ENCODE peak calls at places on chromosomes 3 and 15, in nine cellular contexts. O is PC-9, P is mucosa of descending colon, N is GM12865, C is brain microvascular endothelial cell, G is cardiac muscle cell, Q is tibial artery, R is AG04450, T is lung. F is an unnamed sample.

GRCh38 chr15:81398910-81399551 is 25.0 kb upstream of the TMC3 start:
- DNase-seq in O (no peak), P (no peak), N (no peak), C (no peak), G (no peak), Q (no peak), R (no peak), T (no peak), F (peak)

GRCh38 chr3:188807002-188807401 is 364.8 kb upstream of the TPRG1 start:
- DNase-seq in O (no peak), P (no peak), N (no peak), C (no peak), G (no peak), Q (no peak), R (no peak), T (no peak), F (peak)

GRCh38 chr3:88767746-88768145 is 339.7 kb upstream of the EPHA3 start:
- DNase-seq in O (no peak), P (no peak), N (no peak), C (no peak), G (no peak), Q (no peak), R (no peak), T (no peak), F (no peak)

GRCh38 chr3:90080988-90081387 is 973.6 kb downstream of the EPHA3 start:
- DNase-seq in O (no peak), P (no peak), N (no peak), C (no peak), G (no peak), Q (no peak), R (no peak), T (no peak), F (no peak)

GRCh38 chr15:74784426-74784825 is 2.5 kb downstream of the CSK start:
- DNase-seq in O (no peak), P (no peak), N (peak), C (no peak), G (no peak), Q (no peak), R (no peak), T (no peak), F (no peak)

GRCh38 chr15:81221449-81221848 is 24.8 kb downstream of the IL16 start:
- DNase-seq in O (no peak), P (no peak), N (no peak), C (no peak), G (no peak), Q (peak), R (no peak), T (no peak), F (no peak)

GRCh38 chr3:74055064-74055463 is 430.3 kb upstream of the PDZRN3 start:
- DNase-seq in O (no peak), P (no peak), N (no peak), C (no peak), G (no peak), Q (no peak), R (no peak), T (no peak), F (no peak)

GRCh38 chr3:62035664-62036063 is 337.7 kb downstream of the FEZF2 start:
- DNase-seq in O (no peak), P (no peak), N (no peak), C (no peak), G (no peak), Q (no peak), R (no peak), T (no peak), F (no peak)

GRCh38 chr3:24472358-24472757 is 22.3 kb downstream of the THRB start:
- DNase-seq in O (peak), P (no peak), N (no peak), C (no peak), G (no peak), Q (no peak), R (no peak), T (no peak), F (no peak)

GRCh38 chr3:94615275-94616065 is 552.6 kb downstream of the NSUN3 start:
- DNase-seq in O (no peak), P (no peak), N (no peak), C (no peak), G (no peak), Q (no peak), R (no peak), T (no peak), F (peak)

GRCh38 chr3:137105277-137105977 is 147.6 kb downstream of the IL20RB start:
- DNase-seq in O (peak), P (peak), N (peak), C (peak), G (peak), Q (no peak), R (peak), T (no peak), F (peak)

GRCh38 chr3:36792342-36792741 is 28.0 kb upstream of the DCLK3 start:
- DNase-seq in O (no peak), P (peak), N (peak), C (peak), G (peak), Q (no peak), R (peak), T (no peak), F (peak)

GRCh38 chr3:14253022-14253761 is 74.6 kb downstream of the LSM3 start:
- DNase-seq in O (peak), P (no peak), N (no peak), C (no peak), G (no peak), Q (peak), R (no peak), T (no peak), F (peak)

GRCh38 chr3:140627756-140628155 is 50.1 kb upstream of the TRIM42 start:
- DNase-seq in O (no peak), P (no peak), N (no peak), C (no peak), G (no peak), Q (no peak), R (no peak), T (no peak), F (peak)

GRCh38 chr15:78841891-78842290 is 30.6 kb upstream of the ADAMTS7 start:
- DNase-seq in O (no peak), P (no peak), N (no peak), C (no peak), G (no peak), Q (no peak), R (no peak), T (no peak), F (no peak)

GRCh38 chr3:99656606-99657005 is 18.2 kb downstream of the COL8A1 start:
- DNase-seq in O (no peak), P (no peak), N (no peak), C (no peak), G (no peak), Q (no peak), R (no peak), T (no peak), F (no peak)

GRCh38 chr15:42102646-42103235 is 8.4 kb upstream of the PLA2G4D start:
- DNase-seq in O (no peak), P (no peak), N (no peak), C (no peak), G (no peak), Q (no peak), R (peak), T (no peak), F (peak)

GRCh38 chr3:36991923-36992805 is 767 bp downstream of the EPM2AIP1 start:
- DNase-seq in O (peak), P (no peak), N (peak), C (peak), G (no peak), Q (no peak), R (peak), T (no peak), F (peak)

GRCh38 chr3:168693870-168694269 is 598.1 kb upstream of the GOLIM4 start:
- DNase-seq in O (no peak), P (no peak), N (no peak), C (no peak), G (no peak), Q (no peak), R (no peak), T (no peak), F (no peak)

GRCh38 chr3:53269888-53270880 is 14.4 kb upstream of the TKT start:
- DNase-seq in O (peak), P (peak), N (peak), C (peak), G (peak), Q (peak), R (peak), T (peak), F (peak)

GRCh38 chr3:138539352-138539751 is 54.7 kb downstream of the CEP70 start:
- DNase-seq in O (no peak), P (no peak), N (no peak), C (no peak), G (no peak), Q (no peak), R (no peak), T (no peak), F (no peak)

DNA sequence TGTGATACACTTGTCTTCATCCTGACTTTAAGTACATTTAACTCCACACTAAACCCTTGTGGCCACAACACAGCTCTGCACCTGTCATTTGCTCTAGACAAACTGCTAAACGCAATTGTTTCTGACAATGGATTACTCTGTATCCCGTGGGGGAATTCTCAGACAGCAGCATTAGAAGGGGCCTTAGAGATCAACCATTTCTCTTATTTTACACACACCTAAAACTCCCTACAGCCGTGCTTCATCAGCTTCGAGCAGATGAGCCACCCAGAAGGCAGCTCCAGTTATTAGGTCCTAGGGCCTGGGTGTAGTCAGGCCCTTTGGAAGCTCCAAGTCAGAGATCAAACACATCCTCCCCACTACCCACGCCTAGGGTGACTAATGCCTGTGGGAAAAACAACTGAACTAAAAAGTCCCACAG is 1.3 kb upstream of the IL12A start:
- DNase-seq in O (no peak), P (no peak), N (peak), C (peak), G (peak), Q (no peak), R (no peak), T (no peak), F (peak)
- TF ChIP-seq CTCF in O (peak), P (no peak), N (peak), C (peak), G (peak), Q (no peak), R (peak), T (no peak), F (peak)

DNA sequence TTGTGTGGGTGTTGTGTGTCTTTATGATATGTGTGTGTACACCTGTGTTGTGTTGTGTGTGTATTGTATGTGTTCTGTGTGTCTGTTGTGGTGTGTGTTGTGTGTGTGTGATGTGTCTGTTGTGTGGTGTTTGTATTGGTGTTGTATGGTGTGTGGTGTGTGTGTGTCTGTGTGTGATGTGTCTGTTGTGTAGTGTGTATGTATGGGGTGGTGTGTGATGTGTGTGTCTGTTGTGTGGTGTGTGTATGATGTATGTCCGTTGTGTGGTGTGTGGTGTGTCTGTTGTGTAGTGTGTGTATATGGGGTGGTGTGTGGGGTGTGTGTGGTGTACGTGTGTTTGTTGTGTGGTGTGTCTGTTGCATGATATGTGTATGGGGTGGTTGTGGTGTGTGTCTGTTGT is 46.6 kb downstream of the ZDHHC19 start:
- DNase-seq in O (peak), P (no peak), N (no peak), C (no peak), G (no peak), Q (no peak), R (no peak), T (no peak), F (no peak)
- H3K4me3 ChIP-seq in O (no peak), P (no peak), N (no peak), C (no peak), G (no peak), Q (no peak), R (no peak), T (peak), F (no peak)

DNA sequence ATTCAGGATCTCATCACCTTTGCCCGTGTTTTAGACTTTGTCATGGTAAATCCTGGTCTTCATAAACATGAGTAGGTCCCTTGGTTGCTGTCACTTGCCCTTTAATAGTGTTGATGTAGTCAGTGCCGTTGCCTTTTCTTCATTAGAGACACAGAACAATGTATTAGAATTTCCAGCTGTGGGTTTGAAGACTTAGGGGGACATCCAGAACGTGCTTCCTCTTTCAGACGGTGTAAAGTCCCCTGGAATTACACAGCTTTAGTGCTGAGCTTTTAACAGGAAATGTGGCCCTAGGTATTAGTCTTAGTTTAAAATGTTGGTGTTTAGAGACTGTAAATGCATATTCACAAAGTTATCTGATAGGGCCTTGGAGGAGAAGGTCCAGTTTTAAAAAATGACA is 8.8 kb upstream of the LRCH3 start:
- DNase-seq in O (no peak), P (no peak), N (peak), C (no peak), G (no peak), Q (no peak), R (no peak), T (no peak), F (no peak)
- TF ChIP-seq CTCF in O (no peak), P (no peak), N (no peak), C (no peak), G (no peak), Q (no peak), R (no peak), T (no peak), F (no peak)

DNA sequence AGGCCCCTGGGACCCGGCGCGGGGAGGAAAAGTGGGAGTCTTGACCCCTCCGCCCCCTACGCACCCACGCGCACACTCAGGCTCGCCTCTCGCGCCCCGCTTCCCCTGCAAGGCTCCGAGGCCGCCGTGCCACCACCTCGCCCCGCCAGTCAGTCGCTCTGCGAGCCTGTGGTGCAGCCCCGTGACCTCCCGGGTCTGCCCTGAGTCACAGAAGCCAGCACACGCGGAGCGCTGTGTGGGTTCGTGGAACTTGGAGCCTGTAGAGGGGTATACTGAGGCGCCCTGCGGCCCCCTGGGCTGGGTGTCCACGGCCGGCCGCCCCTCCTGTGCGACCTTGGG is 387 bp upstream of the ALS2CL start:
- DNase-seq in O (no peak), P (no peak), N (no peak), C (no peak), G (no peak), Q (no peak), R (no peak), T (peak), F (no peak)
- H3K4me3 ChIP-seq in O (peak), P (no peak), N (no peak), C (peak), G (no peak), Q (peak), R (peak), T (peak), F (peak)

DNA sequence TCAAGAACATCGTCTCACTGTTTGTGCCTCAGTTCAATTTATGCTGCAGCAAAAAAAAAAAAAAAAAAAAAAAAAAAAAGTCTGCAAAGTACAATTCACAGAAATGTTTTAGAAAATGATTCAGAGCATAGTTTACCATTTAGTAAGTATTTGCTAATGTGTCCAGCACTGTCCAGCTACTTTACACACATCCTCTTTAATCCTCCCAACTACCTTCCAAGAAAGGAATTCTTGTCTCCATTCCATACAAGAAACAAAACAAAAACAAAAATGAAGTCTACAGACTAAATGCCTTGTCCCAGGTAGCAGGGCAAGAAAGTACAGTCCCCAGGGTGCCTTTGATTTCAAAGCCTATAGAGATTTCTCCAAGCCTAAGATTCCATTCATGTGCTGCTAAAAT is 38.9 kb upstream of the SNTN start:
- DNase-seq in O (no peak), P (no peak), N (no peak), C (no peak), G (no peak), Q (no peak), R (no peak), T (no peak), F (peak)
- TF ChIP-seq CTCF in O (no peak), P (no peak), N (no peak), C (no peak), G (no peak), Q (no peak), R (no peak), T (no peak), F (no peak)

DNA sequence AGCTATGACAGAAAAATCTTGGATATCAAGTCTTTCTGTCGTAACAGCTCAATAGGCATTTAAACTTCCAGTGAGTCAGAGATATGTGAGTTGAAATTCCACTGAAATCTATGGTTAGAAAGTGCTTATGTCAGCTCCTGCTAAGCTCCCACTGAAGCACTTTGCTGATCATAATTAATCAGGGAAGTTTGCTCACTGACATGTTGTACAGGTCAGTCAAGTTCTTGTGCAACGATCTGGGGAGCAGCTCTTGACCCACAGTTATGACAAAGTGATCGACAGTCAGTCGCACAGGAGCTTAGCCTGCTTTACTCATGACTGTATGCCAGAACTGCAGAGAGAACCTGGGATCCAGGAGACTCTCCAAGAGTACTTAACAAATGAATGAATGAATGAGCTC is 453.5 kb downstream of the SOX2 start:
- DNase-seq in O (peak), P (no peak), N (no peak), C (no peak), G (peak), Q (no peak), R (no peak), T (peak), F (no peak)
- H3K4me3 ChIP-seq in O (peak), P (no peak), N (no peak), C (no peak), G (no peak), Q (no peak), R (no peak), T (no peak), F (no peak)

DNA sequence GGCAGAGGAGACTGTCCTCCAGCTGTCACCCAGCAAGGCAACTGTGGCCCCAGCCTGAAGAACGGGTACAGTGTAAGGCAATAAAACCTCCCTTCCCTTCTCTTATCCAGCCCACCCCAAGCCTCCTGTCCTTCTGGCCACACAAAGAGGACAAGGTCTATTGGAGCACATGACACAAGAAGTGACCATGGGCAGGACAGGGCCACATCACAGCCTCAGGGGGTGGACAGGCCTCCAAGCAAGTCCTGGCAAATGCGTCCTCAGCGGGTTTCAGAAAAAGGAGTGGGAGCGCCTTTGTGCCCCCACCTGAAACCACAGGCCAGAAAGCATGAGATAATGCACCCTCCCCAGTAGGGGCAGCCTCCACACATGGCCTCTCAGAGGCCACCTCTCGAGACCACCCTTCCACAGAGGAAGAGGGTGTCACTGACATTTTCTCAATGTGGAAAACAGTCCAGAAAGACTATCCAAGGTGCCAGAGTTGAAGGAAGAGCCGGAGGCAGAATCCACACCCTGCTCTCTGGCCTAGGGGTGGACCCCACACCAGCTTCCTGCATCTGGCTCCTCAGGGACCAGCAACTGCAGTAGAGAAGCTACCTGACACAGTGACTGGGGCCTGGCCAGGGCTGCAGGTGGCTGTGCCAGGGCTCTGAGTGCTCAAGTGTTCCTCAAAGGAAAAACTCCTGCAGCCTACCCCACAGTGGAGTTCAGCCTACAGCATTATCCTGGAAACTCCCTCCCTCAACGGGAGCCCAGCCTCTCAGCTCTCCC is 43.9 kb downstream of the CCDC12 start:
- DNase-seq in O (no peak), P (no peak), N (no peak), C (no peak), G (no peak), Q (peak), R (no peak), T (no peak), F (no peak)
- TF ChIP-seq CTCF in O (no peak), P (no peak), N (no peak), C (peak), G (no peak), Q (no peak), R (no peak), T (no peak), F (no peak)

DNA sequence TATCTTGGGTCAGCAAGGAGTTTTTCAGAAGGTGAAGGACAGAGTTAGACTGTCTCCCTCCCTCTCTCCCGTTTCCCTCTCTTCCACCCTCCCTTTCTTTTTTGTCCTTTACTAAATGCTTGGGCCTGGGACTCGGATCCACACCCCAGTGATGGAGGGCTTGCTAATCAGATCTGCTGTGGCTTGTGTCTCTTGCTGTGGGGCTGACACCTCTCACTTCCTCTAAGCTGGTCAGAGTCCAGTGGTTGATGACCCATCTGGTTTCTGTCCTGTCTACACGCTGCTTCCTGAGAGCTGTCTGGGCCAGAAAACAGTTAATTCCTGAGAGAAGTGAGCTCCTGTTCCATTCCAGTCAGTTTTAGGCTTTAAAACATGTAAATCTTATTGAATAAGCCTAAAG is 849 bp downstream of the TRAK1 start:
- DNase-seq in O (no peak), P (no peak), N (peak), C (no peak), G (no peak), Q (no peak), R (no peak), T (no peak), F (no peak)
- H3K4me3 ChIP-seq in O (no peak), P (no peak), N (no peak), C (no peak), G (no peak), Q (peak), R (no peak), T (no peak), F (no peak)

GRCh38 chr15:92898988-92899909 is 875 bp upstream of the CHD2 start:
- DNase-seq in O (no peak), P (no peak), N (no peak), C (no peak), G (no peak), Q (no peak), R (no peak), T (no peak), F (peak)
- TF ChIP-seq CTCF in O (peak), P (no peak), N (peak), C (peak), G (peak), Q (no peak), R (peak), T (no peak), F (peak)